ENCODE peak calls at places on chromosomes 5 and 9, in nine cellular contexts. Z is BE2C; V is CD8-positive, alpha-beta T cell; C is endodermal cell; Q is tibial nerve; U is kidney epithelial cell; A is Peyer's patch; D is bronchial epithelial cell; M is foreskin fibroblast. H is an unnamed sample.
A peak's percentile ranks its signal among the peaks of the same experiment; 100 is the strongest.

GRCh38 chr5:62521319-62521718 is 57.3 kb upstream of the LRRC70 start:
- DNase-seq in U (no peak), Q (no peak), Z (no peak), D (no peak), A (no peak), V (no peak), M (no peak), C (no peak), H (no peak)

GRCh38 chr9:116234091-116234490 is 80.5 kb downstream of the PAPPA start:
- DNase-seq in V (no peak), D (peak; percentile 77), Q (no peak), M (peak; percentile 97), Z (no peak), C (peak; percentile 58), A (no peak), U (peak; percentile 89), H (no peak)

GRCh38 chr9:94084314-94084713 is at the start of gene PTPDC1:
- DNase-seq in M (peak; percentile 83), Z (peak; percentile 28), D (peak; percentile 22), U (peak; percentile 32), C (peak; percentile 86), V (no peak), Q (peak; percentile 37), A (no peak), H (no peak)

GRCh38 chr9:84919498-84919897 is 250.0 kb downstream of the NTRK2 start:
- DNase-seq in M (no peak), D (no peak), U (no peak), A (no peak), V (no peak), C (no peak), Z (no peak), Q (no peak), H (no peak)

GRCh38 chr5:13331585-13331984 is 612.9 kb downstream of the DNAH5 start:
- DNase-seq in Z (no peak), V (no peak), U (no peak), D (no peak), M (no peak), A (no peak), Q (no peak), C (peak; percentile 43), H (no peak)

GRCh38 chr9:71303351-71303750 is 181.9 kb upstream of the TRPM3 start:
- DNase-seq in Q (no peak), D (peak; percentile 6), C (no peak), V (no peak), U (no peak), Z (no peak), A (no peak), M (peak; percentile 32), H (no peak)

GRCh38 chr5:38940230-38940858 is 94.5 kb downstream of the OSMR start:
- DNase-seq in V (no peak), C (no peak), M (no peak), Q (no peak), D (no peak), U (no peak), Z (no peak), A (no peak), H (no peak)

GRCh38 chr9:78261403-78262001 is 25.6 kb downstream of the CEP78 start:
- DNase-seq in U (no peak), D (peak; percentile 45), C (no peak), A (no peak), M (peak; percentile 66), Z (no peak), Q (no peak), V (no peak), H (no peak)

GRCh38 chr9:117718085-117718484 is 13.9 kb downstream of the TLR4 start:
- DNase-seq in A (no peak), D (peak; percentile 52), M (peak; percentile 69), Z (no peak), Q (peak; percentile 28), U (no peak), C (no peak), V (no peak), H (no peak)

GRCh38 chr9:110125207-110125751 is 82.7 kb downstream of the C9orf152 start:
- DNase-seq in D (no peak), M (peak; percentile 88), Q (peak; percentile 79), U (peak; percentile 78), C (peak; percentile 93), Z (no peak), A (peak; percentile 87), V (no peak), H (peak; percentile 52)

GRCh38 chr9:6931913-6932312 is 174.1 kb downstream of the KDM4C start:
- DNase-seq in M (peak; percentile 93), A (no peak), U (peak; percentile 90), Q (no peak), V (peak; percentile 16), C (no peak), Z (no peak), D (peak; percentile 89), H (no peak)

GRCh38 chr5:26690511-26690910 is 347.9 kb downstream of the CDH9 start:
- DNase-seq in Z (no peak), D (no peak), M (no peak), C (no peak), Q (no peak), U (no peak), V (no peak), A (no peak), H (no peak)
- H3K4me3 ChIP-seq in Z (no peak overlapping the region), D (no peak overlapping the region), M (no peak overlapping the region), C (no peak overlapping the region), Q (no peak overlapping the region), U (no peak overlapping the region), V (no peak overlapping the region), A (no peak overlapping the region), H (no peak overlapping the region)

GRCh38 chr9:113912816-113913215 is 36.7 kb downstream of the ZNF618 start:
- DNase-seq in Z (peak; percentile 21), V (no peak), U (no peak), Q (no peak), D (no peak), M (no peak), C (no peak), A (no peak), H (no peak)
- H3K4me3 ChIP-seq in Z (no peak overlapping the region), V (no peak overlapping the region), U (no peak overlapping the region), Q (no peak overlapping the region), D (no peak overlapping the region), M (no peak overlapping the region), C (no peak overlapping the region), A (no peak overlapping the region), H (no peak overlapping the region)

GRCh38 chr5:53601570-53601969 is 41.1 kb downstream of the NDUFS4 start:
- DNase-seq in U (no peak), D (peak; percentile 97), V (no peak), A (no peak), M (peak; percentile 9), Z (no peak), C (no peak), Q (no peak), H (no peak)
- H3K4me3 ChIP-seq in U (no peak overlapping the region), D (no peak overlapping the region), V (no peak overlapping the region), A (no peak overlapping the region), M (no peak overlapping the region), Z (no peak overlapping the region), C (no peak overlapping the region), Q (no peak overlapping the region), H (no peak overlapping the region)

GRCh38 chr9:113522858-113523257 is 59.3 kb downstream of the RGS3 start:
- DNase-seq in A (peak; percentile 48), M (no peak), D (no peak), C (no peak), U (no peak), Q (no peak), V (no peak), Z (no peak), H (no peak)
- H3K4me3 ChIP-seq in A (peak overlapping the region; percentile 26), M (no peak overlapping the region), D (no peak overlapping the region), C (no peak overlapping the region), U (no peak overlapping the region), Q (no peak overlapping the region), V (peak overlapping the region; percentile 31), Z (no peak overlapping the region), H (no peak overlapping the region)

GRCh38 chr9:89428222-89428761 is 69.6 kb downstream of the SEMA4D start:
- DNase-seq in A (no peak), D (no peak), Z (no peak), Q (no peak), C (no peak), U (no peak), M (no peak), V (no peak), H (no peak)
- H3K4me3 ChIP-seq in A (no peak overlapping the region), D (no peak overlapping the region), Z (no peak overlapping the region), Q (no peak overlapping the region), C (no peak overlapping the region), U (no peak overlapping the region), M (no peak overlapping the region), V (no peak overlapping the region), H (no peak overlapping the region)

GRCh38 chr5:175444060-175444904 is at the start of gene DRD1:
- DNase-seq in U (no peak), V (peak; percentile 51), Q (no peak), C (peak; percentile 93), M (peak; percentile 53), D (no peak), A (no peak), Z (peak; percentile 64), H (no peak)

GRCh38 chr5:175444905-175445456 is 999 bp upstream of the DRD1 start:
- DNase-seq in V (no peak), M (no peak), A (no peak), Z (no peak), D (no peak), U (no peak), Q (no peak), C (no peak), H (no peak)

GRCh38 chr5:175448276-175448675 is 4.3 kb upstream of the DRD1 start:
- DNase-seq in Q (no peak), D (no peak), M (no peak), C (no peak), U (no peak), V (no peak), Z (no peak), A (no peak), H (no peak)

GRCh38 chr5:175447571-175447970 is 3.6 kb upstream of the DRD1 start:
- DNase-seq in Q (no peak), A (no peak), Z (no peak), U (no peak), C (no peak), D (no peak), M (no peak), V (no peak), H (no peak)

DNA sequence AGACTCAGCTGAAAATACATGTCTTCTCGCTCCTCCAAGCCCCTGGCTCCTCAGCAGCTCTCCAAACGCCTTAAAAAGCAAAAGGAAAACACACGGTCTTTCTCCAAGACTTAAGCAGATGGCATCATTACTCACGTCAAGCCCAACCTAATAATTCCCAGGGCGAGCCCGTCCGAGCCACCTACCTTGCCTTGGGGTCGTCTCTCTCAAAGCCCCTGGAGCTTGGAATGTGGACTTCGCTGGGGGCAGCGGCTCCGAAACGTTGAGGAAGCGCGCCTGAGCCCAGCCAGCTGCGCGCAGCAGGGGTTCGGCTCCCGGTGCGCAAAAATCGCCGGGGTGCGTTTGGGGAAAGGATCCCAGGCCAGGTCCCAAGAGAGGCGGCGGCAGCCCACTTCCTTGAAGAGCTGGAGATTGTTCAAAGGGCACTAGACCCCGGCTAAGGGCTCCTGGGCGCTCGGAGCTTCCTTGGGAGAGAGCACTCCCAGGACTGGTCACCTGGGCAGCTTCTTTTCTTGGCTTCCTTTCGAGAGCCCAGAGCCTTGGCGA is 395 bp downstream of the DRD1 start:
- DNase-seq in M (peak; percentile 8), D (no peak), C (no peak), U (no peak), Q (no peak), V (no peak), Z (no peak), A (no peak), H (no peak)
- H3K4me3 ChIP-seq in M (no peak overlapping the region), D (no peak overlapping the region), C (peak overlapping the region; percentile 81), U (no peak overlapping the region), Q (no peak overlapping the region), V (no peak overlapping the region), Z (no peak overlapping the region), A (peak overlapping the region; percentile 35), H (peak overlapping the region; percentile 34)

H was measured in breast epithelium.